ENCODE peak calls at places on chromosomes 5 and 9, in six cellular contexts. One of them, this sample, is unnamed.
A peak's percentile ranks its signal among the peaks of the same experiment; 100 is the strongest.

GRCh38 chr5:53490747-53491146 is 10.3 kb downstream of the FST start:
- DNase-seq in natural killer cell: no peak
- DNase-seq in Caco-2: no peak
- DNase-seq in thoracic aorta: no peak
- DNase-seq in GM10248: no peak
- DNase-seq in A549: no peak
- DNase-seq in this sample: no peak

GRCh38 chr5:39202594-39203290 is 16.6 kb downstream of the FYB1 start:
- DNase-seq in natural killer cell: no peak
- DNase-seq in Caco-2: no peak
- DNase-seq in thoracic aorta: no peak
- DNase-seq in GM10248: no peak
- DNase-seq in A549: no peak
- DNase-seq in this sample: no peak

GRCh38 chr5:135441919-135442318 is 5.2 kb downstream of the DCANP1 start:
- DNase-seq in natural killer cell: no peak
- DNase-seq in Caco-2: no peak
- DNase-seq in thoracic aorta: no peak
- DNase-seq in GM10248: no peak
- DNase-seq in A549: no peak
- DNase-seq in this sample: no peak

GRCh38 chr5:82986404-82986803 is 90.8 kb downstream of the TMEM167A start:
- DNase-seq in natural killer cell: no peak
- DNase-seq in Caco-2: no peak
- DNase-seq in thoracic aorta: no peak
- DNase-seq in GM10248: no peak
- DNase-seq in A549: no peak
- DNase-seq in this sample: no peak

GRCh38 chr5:123204224-123204623 is 115.2 kb downstream of the PRDM6 start:
- DNase-seq in natural killer cell: no peak
- DNase-seq in Caco-2: no peak
- DNase-seq in thoracic aorta: no peak
- DNase-seq in GM10248: no peak
- DNase-seq in A549: no peak
- DNase-seq in this sample: no peak

GRCh38 chr5:53031695-53032096 is 42.5 kb downstream of the ITGA2 start:
- DNase-seq in natural killer cell: no peak
- DNase-seq in Caco-2: peak; percentile 19
- DNase-seq in thoracic aorta: no peak
- DNase-seq in GM10248: no peak
- DNase-seq in A549: peak; percentile 49
- DNase-seq in this sample: no peak

GRCh38 chr5:78569441-78569840 is 79.1 kb downstream of the LHFPL2 start:
- DNase-seq in natural killer cell: no peak
- DNase-seq in Caco-2: no peak
- DNase-seq in thoracic aorta: no peak
- DNase-seq in GM10248: no peak
- DNase-seq in A549: no peak
- DNase-seq in this sample: no peak

GRCh38 chr5:48192-48591 is 43.8 kb upstream of the PLEKHG4B start:
- DNase-seq in natural killer cell: no peak
- DNase-seq in Caco-2: peak; percentile 24
- DNase-seq in thoracic aorta: no peak
- DNase-seq in GM10248: no peak
- DNase-seq in A549: no peak
- DNase-seq in this sample: no peak

GRCh38 chr5:79602884-79603283 is 9.4 kb upstream of the TENT2 start:
- DNase-seq in natural killer cell: no peak
- DNase-seq in Caco-2: no peak
- DNase-seq in thoracic aorta: no peak
- DNase-seq in GM10248: no peak
- DNase-seq in A549: no peak
- DNase-seq in this sample: no peak

GRCh38 chr5:167478156-167478555 is 813.3 kb upstream of the WWC1 start:
- DNase-seq in natural killer cell: no peak
- DNase-seq in Caco-2: no peak
- DNase-seq in thoracic aorta: no peak
- DNase-seq in GM10248: no peak
- DNase-seq in A549: no peak
- DNase-seq in this sample: no peak

GRCh38 chr9:83599071-83599470 is 23.9 kb upstream of the IDNK start:
- DNase-seq in natural killer cell: no peak
- DNase-seq in Caco-2: no peak
- DNase-seq in thoracic aorta: no peak
- DNase-seq in GM10248: no peak
- DNase-seq in A549: no peak
- DNase-seq in this sample: no peak

GRCh38 chr9:35954942-35955546 is 2.9 kb downstream of the OR2S2 start:
- DNase-seq in natural killer cell: no peak
- DNase-seq in Caco-2: peak; percentile 63
- DNase-seq in thoracic aorta: no peak
- DNase-seq in GM10248: peak; percentile 71
- DNase-seq in A549: peak; percentile 42
- DNase-seq in this sample: no peak

GRCh38 chr5:96091874-96092273 is 130.2 kb upstream of the ELL2 start:
- DNase-seq in natural killer cell: no peak
- DNase-seq in Caco-2: no peak
- DNase-seq in thoracic aorta: no peak
- DNase-seq in GM10248: no peak
- DNase-seq in A549: no peak
- DNase-seq in this sample: no peak

GRCh38 chr9:80485420-80485819 is 913.7 kb downstream of the TLE4 start:
- DNase-seq in natural killer cell: no peak
- DNase-seq in Caco-2: no peak
- DNase-seq in thoracic aorta: no peak
- DNase-seq in GM10248: no peak
- DNase-seq in A549: no peak
- DNase-seq in this sample: no peak

GRCh38 chr5:15702102-15702501 is 202.1 kb downstream of the FBXL7 start:
- DNase-seq in natural killer cell: no peak
- DNase-seq in Caco-2: no peak
- DNase-seq in thoracic aorta: no peak
- DNase-seq in GM10248: no peak
- DNase-seq in A549: no peak
- DNase-seq in this sample: no peak

GRCh38 chr9:38004809-38005560 is 64.0 kb downstream of the SHB start:
- DNase-seq in natural killer cell: no peak
- DNase-seq in Caco-2: no peak
- DNase-seq in thoracic aorta: no peak
- DNase-seq in GM10248: no peak
- DNase-seq in A549: no peak
- DNase-seq in this sample: no peak

GRCh38 chr5:34505731-34506130 is 150.4 kb upstream of the RAI14 start:
- DNase-seq in natural killer cell: no peak
- DNase-seq in Caco-2: no peak
- DNase-seq in thoracic aorta: no peak
- DNase-seq in GM10248: no peak
- DNase-seq in A549: no peak
- DNase-seq in this sample: no peak

DNA sequence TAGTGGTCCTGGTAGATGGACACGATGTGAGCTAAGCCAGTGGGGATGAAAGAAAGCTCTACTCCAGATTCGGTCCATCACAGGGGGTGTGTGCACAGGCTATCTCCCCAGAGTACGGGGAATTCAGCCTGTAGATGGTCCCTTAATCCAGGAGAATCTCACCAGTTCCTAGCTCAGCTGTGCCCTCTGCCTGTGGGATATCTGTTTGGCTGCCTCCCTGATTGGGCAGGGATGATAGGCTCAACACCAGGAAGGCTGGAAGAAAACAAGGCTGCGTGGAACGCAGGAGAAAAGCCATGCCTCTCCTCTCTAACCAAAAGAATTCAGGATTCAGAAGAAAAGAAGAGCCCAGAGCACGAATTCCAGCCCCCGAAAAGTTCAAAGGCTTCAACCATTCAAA is 40.9 kb downstream of the VLDLR start:
- DNase-seq in natural killer cell: no peak
- DNase-seq in Caco-2: peak; percentile 18
- DNase-seq in thoracic aorta: no peak
- DNase-seq in GM10248: no peak
- DNase-seq in A549: no peak
- DNase-seq in this sample: no peak
- TF ChIP-seq CTCF in natural killer cell: no peak
- TF ChIP-seq CTCF in Caco-2: no peak
- TF ChIP-seq CTCF in thoracic aorta: no peak
- TF ChIP-seq CTCF in GM10248: no peak
- TF ChIP-seq CTCF in A549: peak; percentile 22
- TF ChIP-seq CTCF in this sample: peak; percentile 19

DNA sequence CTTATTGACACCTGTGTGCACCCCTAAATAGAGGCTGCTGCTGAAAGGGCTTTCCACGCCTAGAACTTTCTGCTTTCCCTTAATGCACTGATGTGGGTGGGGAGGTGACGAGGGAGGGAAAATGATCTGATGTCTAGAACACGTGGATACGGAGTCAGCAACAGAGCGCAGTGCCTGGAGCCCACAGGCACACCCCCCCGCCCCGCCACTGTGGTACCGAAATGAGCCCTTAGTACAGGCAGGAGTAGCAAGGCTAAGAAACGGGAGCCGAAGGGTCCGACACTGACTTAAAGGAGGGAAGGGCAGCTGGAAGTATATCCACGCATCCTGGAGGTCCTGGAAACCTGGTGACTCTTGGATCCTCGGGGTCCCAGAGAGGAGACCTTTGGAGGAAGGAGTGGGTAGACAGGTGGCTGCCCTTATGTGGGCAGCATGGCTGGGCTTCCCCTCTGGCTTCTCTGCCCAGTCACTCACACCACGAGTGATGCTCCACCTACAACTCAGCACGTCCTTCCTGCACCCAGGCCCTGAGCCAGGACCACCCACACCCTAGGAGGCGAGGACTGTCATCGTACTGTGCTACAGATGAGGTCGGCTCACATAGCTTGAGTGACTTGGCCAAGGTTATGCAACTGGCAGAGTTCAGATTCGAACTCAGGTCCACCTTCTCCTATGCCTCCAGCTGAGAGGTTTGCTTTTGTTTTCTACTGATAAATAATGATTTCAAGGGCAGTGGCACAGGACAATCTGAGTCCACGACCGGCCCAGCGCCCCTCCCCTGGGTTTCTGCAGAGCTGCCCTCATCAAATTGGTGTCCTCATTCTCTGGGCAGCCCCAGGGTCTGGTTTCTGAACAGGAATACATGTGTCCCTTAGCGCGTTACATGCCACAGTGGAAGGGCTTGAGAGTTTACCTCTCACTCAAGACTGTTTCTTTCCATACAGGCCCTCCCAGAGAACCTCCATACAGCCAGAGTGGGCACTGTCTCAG is 4.7 kb upstream of the VAV2 start:
- DNase-seq in natural killer cell: no peak
- DNase-seq in Caco-2: no peak
- DNase-seq in thoracic aorta: no peak
- DNase-seq in GM10248: no peak
- DNase-seq in A549: no peak
- DNase-seq in this sample: no peak
- TF ChIP-seq CTCF in natural killer cell: no peak
- TF ChIP-seq CTCF in Caco-2: no peak
- TF ChIP-seq CTCF in thoracic aorta: no peak
- TF ChIP-seq CTCF in GM10248: no peak
- TF ChIP-seq CTCF in A549: no peak
- TF ChIP-seq CTCF in this sample: no peak

GRCh38 chr5:105659396-105659795 is 2011.3 kb downstream of the EFNA5 start:
- DNase-seq in natural killer cell: no peak
- DNase-seq in Caco-2: no peak
- DNase-seq in thoracic aorta: no peak
- DNase-seq in GM10248: no peak
- DNase-seq in A549: no peak
- DNase-seq in this sample: no peak
- TF ChIP-seq CTCF in natural killer cell: no peak
- TF ChIP-seq CTCF in Caco-2: no peak
- TF ChIP-seq CTCF in thoracic aorta: no peak
- TF ChIP-seq CTCF in GM10248: no peak
- TF ChIP-seq CTCF in A549: no peak
- TF ChIP-seq CTCF in this sample: no peak

GRCh38 chr5:10019236-10019635 is 230.5 kb downstream of the ATPSCKMT start:
- DNase-seq in natural killer cell: no peak
- DNase-seq in Caco-2: no peak
- DNase-seq in thoracic aorta: no peak
- DNase-seq in GM10248: no peak
- DNase-seq in A549: no peak
- DNase-seq in this sample: no peak

GRCh38 chr5:10018670-10019069 is 231.0 kb downstream of the ATPSCKMT start:
- DNase-seq in natural killer cell: no peak
- DNase-seq in Caco-2: no peak
- DNase-seq in thoracic aorta: no peak
- DNase-seq in GM10248: no peak
- DNase-seq in A549: peak; percentile 36
- DNase-seq in this sample: no peak

GRCh38 chr5:10018211-10018610 is 231.5 kb downstream of the ATPSCKMT start:
- DNase-seq in natural killer cell: no peak
- DNase-seq in Caco-2: no peak
- DNase-seq in thoracic aorta: no peak
- DNase-seq in GM10248: no peak
- DNase-seq in A549: no peak
- DNase-seq in this sample: no peak

GRCh38 chr5:10023494-10023893 is 226.2 kb downstream of the ATPSCKMT start:
- DNase-seq in natural killer cell: no peak
- DNase-seq in Caco-2: no peak
- DNase-seq in thoracic aorta: no peak
- DNase-seq in GM10248: no peak
- DNase-seq in A549: no peak
- DNase-seq in this sample: no peak

GRCh38 chr5:10021248-10021647 is 228.4 kb downstream of the ATPSCKMT start:
- DNase-seq in natural killer cell: no peak
- DNase-seq in Caco-2: no peak
- DNase-seq in thoracic aorta: no peak
- DNase-seq in GM10248: no peak
- DNase-seq in A549: no peak
- DNase-seq in this sample: no peak
- TF ChIP-seq CTCF in natural killer cell: no peak
- TF ChIP-seq CTCF in Caco-2: no peak
- TF ChIP-seq CTCF in thoracic aorta: no peak
- TF ChIP-seq CTCF in GM10248: no peak
- TF ChIP-seq CTCF in A549: no peak
- TF ChIP-seq CTCF in this sample: no peak

This sample was measured in progenitor cell of endocrine pancreas.